ENCODE peak calls at places on chromosomes 2 and 18, in eight cellular contexts. Z is HFFc6; E is psoas muscle; R is GM03348; Y is kidney glomerular epithelial cell; A is GM12865; F is T-cell; K is stimulated activated naive CD4-positive, alpha-beta T cell treated with Interleukin-2 at 50 U/mL for 16 hours. T is an unnamed sample.
A peak's percentile ranks its signal among the peaks of the same experiment; 100 is the strongest.

GRCh38 chr2:27212626-27213471 is 781 bp upstream of the SLC5A6 start:
- DNase-seq in Z (peak; percentile 30), F (peak; percentile 78), Y (peak; percentile 31), A (peak; percentile 67), R (peak; percentile 27), K (peak; percentile 57), E (no peak), T (no peak)

GRCh38 chr2:212022966-212023365 is 515.6 kb downstream of the ERBB4 start:
- DNase-seq in R (no peak), Y (no peak), A (no peak), Z (peak; percentile 28), F (no peak), K (no peak), E (no peak), T (no peak)

GRCh38 chr2:99430614-99431258 is 59.1 kb downstream of the REV1 start:
- DNase-seq in Z (peak; percentile 77), F (no peak), K (no peak), Y (no peak), R (peak; percentile 17), E (no peak), A (no peak), T (no peak)

GRCh38 chr2:225471492-225471891 is 72.0 kb downstream of the NYAP2 start:
- DNase-seq in K (no peak), Y (peak; percentile 56), R (no peak), E (no peak), A (no peak), Z (no peak), F (no peak), T (no peak)

GRCh38 chr2:219496781-219497494 is 1.8 kb upstream of the GMPPA start:
- DNase-seq in E (peak; percentile 59), Y (no peak), A (no peak), K (no peak), F (no peak), R (no peak), Z (no peak), T (no peak)

GRCh38 chr18:48342125-48342524 is 67.1 kb downstream of the ZBTB7C start:
- DNase-seq in Z (no peak), Y (no peak), F (no peak), K (no peak), R (no peak), A (no peak), E (no peak), T (no peak)

GRCh38 chr2:241205086-241205485 is 16.6 kb downstream of the ANO7 start:
- DNase-seq in F (no peak), Y (no peak), A (no peak), K (no peak), E (no peak), R (no peak), Z (no peak), T (no peak)

GRCh38 chr18:24942144-24942543 is 409.8 kb downstream of the ZNF521 start:
- DNase-seq in E (no peak), Y (no peak), R (no peak), K (no peak), Z (no peak), A (no peak), F (no peak), T (no peak)

GRCh38 chr2:64586883-64587481 is 62.9 kb downstream of the AFTPH start:
- DNase-seq in A (peak; percentile 58), Z (peak; percentile 50), R (peak; percentile 80), F (no peak), K (no peak), Y (peak; percentile 80), E (no peak), T (no peak)

GRCh38 chr2:159217661-159218060 is 68.8 kb downstream of the WDSUB1 start:
- DNase-seq in E (no peak), R (no peak), Y (no peak), K (no peak), F (no peak), Z (no peak), A (no peak), T (no peak)

GRCh38 chr2:167471734-167472133 is 583.5 kb downstream of the XIRP2 start:
- DNase-seq in K (no peak), Z (no peak), E (no peak), F (no peak), Y (no peak), A (peak; percentile 34), R (no peak), T (no peak)

GRCh38 chr18:3441290-3441689 is 8.7 kb upstream of the TGIF1 start:
- DNase-seq in Z (peak; percentile 21), E (no peak), Y (peak; percentile 57), A (no peak), K (no peak), R (peak; percentile 23), F (no peak), T (peak; percentile 51)

GRCh38 chr2:158619496-158619895 is 162.7 kb downstream of the PKP4 start:
- DNase-seq in R (peak; percentile 11), K (no peak), Y (peak; percentile 30), F (no peak), Z (peak; percentile 46), E (no peak), A (no peak), T (no peak)

GRCh38 chr2:240997856-240998705 is at the start of gene SNED1:
- DNase-seq in F (no peak), Y (peak; percentile 42), E (peak; percentile 94), A (peak; percentile 60), Z (peak; percentile 34), R (peak; percentile 96), K (peak; percentile 25), T (peak; percentile 91)

GRCh38 chr2:64202206-64202864 is 58.1 kb upstream of the PELI1 start:
- DNase-seq in A (peak; percentile 72), R (no peak), E (no peak), K (no peak), F (no peak), Y (no peak), Z (peak; percentile 70), T (no peak)